ENCODE peak calls at places on chromosomes 2 and 18, in five cellular contexts. V is PC-9, A is Karpas-422, P is IMR-90, J is psoas muscle. S is an unnamed sample. For H3K27me3, the result is how much of the 10 kb centered on the place peaks cover.

GRCh38 chr18:78499586-78499985 is 480.0 kb upstream of the SALL3 start:
- DNase-seq in J (no peak), V (no peak), A (no peak), P (no peak), S (no peak)

GRCh38 chr2:76721226-76721625 is 801.0 kb downstream of the LRRTM4 start:
- DNase-seq in V (no peak), P (no peak), J (no peak), A (peak), S (no peak)

GRCh38 chr2:230738924-230739323 is 26.3 kb downstream of the CAB39 start:
- DNase-seq in A (no peak), P (no peak), J (no peak), V (no peak), S (no peak)

GRCh38 chr2:215940645-215941184 is 72.6 kb downstream of the MREG start:
- DNase-seq in P (no peak), A (no peak), V (no peak), J (no peak), S (no peak)

GRCh38 chr2:120495586-120495985 is 149.7 kb downstream of the INHBB start:
- DNase-seq in J (no peak), A (no peak), V (no peak), P (no peak), S (no peak)

GRCh38 chr2:100242891-100243670 is 79.2 kb downstream of the LONRF2 start:
- DNase-seq in J (peak), P (peak), A (peak), V (no peak), S (no peak)

GRCh38 chr18:62432176-62432575 is 90.6 kb upstream of the ZCCHC2 start:
- DNase-seq in P (no peak), V (no peak), A (no peak), J (no peak), S (no peak)

GRCh38 chr18:9082763-9083510 is 19.6 kb upstream of the NDUFV2 start:
- DNase-seq in P (no peak), J (no peak), V (no peak), A (peak), S (no peak)

GRCh38 chr2:121285077-121285449 is at the start of gene TFCP2L1:
- DNase-seq in P (no peak), J (no peak), V (no peak), A (no peak), S (no peak)

GRCh38 chr2:226703501-226703900 is 96.1 kb downstream of the IRS1 start:
- DNase-seq in J (no peak), P (no peak), A (no peak), V (no peak), S (no peak)

GRCh38 chr2:36459725-36460137 is 104.2 kb downstream of the CRIM1 start:
- DNase-seq in J (no peak), A (no peak), P (peak), V (peak), S (no peak)

GRCh38 chr2:233088598-233089345 is 28.6 kb downstream of the INPP5D start:
- DNase-seq in P (no peak), A (no peak), V (no peak), J (no peak), S (no peak)

GRCh38 chr2:158004131-158004530 is 97.5 kb upstream of the UPP2 start:
- DNase-seq in A (no peak), V (no peak), P (no peak), J (no peak), S (no peak)

GRCh38 chr2:199223791-199224190 is 233.9 kb downstream of the SATB2 start:
- DNase-seq in P (peak), V (peak), J (no peak), A (no peak), S (no peak)

GRCh38 chr2:217279130-217279529 is 419.3 kb upstream of the TNP1 start:
- DNase-seq in J (no peak), A (no peak), P (peak), V (no peak), S (no peak)

GRCh38 chr2:237662671-237663093 is 35.3 kb downstream of the LRRFIP1 start:
- DNase-seq in J (peak), V (peak), A (peak), P (peak), S (peak)

GRCh38 chr18:65227970-65228369 is 522.8 kb upstream of the CDH7 start:
- DNase-seq in V (no peak), J (no peak), A (no peak), P (no peak), S (no peak)

GRCh38 chr2:119222213-119222612 is 1.4 kb upstream of the STEAP3 start:
- DNase-seq in A (no peak), V (no peak), P (no peak), J (no peak), S (no peak)

GRCh38 chr2:60534034-60534393 is 19.4 kb downstream of the BCL11A start:
- DNase-seq in A (no peak), P (no peak), V (no peak), J (no peak), S (no peak)

GRCh38 chr2:75238670-75239330 is 39.5 kb upstream of the TACR1 start:
- DNase-seq in A (no peak), V (peak), J (no peak), P (peak), S (peak)

GRCh38 chr2:241649414-241649813 is 11.9 kb downstream of the ATG4B start:
- DNase-seq in V (no peak), P (no peak), A (no peak), J (no peak), S (no peak)

GRCh38 chr2:199111461-199111860 is 346.3 kb downstream of the SATB2 start:
- DNase-seq in V (no peak), P (no peak), A (no peak), J (no peak), S (no peak)

GRCh38 chr18:3758531-3758930 is 308.6 kb downstream of the TGIF1 start:
- DNase-seq in P (peak), J (no peak), V (peak), A (no peak), S (no peak)

DNA sequence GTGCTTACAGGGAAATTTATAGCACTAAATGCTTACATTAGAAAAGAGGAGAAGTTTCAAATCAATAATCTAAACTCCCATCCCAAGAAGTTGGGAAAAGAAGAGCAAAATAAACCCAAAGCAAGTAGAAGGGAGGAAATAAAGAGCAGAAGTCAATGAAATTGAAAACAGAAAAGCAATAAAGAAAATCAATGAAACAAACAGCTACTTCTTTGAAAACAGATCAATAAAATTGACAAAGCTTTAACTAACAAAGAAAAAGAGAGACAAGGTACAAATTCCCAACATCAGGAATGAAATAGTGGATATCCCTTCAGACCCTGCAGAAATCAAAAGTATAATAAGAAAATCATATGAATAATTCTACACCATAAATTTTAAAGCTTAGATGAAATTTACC is 25.5 kb upstream of the ONECUT2 start:
- DNase-seq in P (no peak), V (no peak), A (no peak), J (no peak), S (no peak)
- H3K27me3 ChIP-seq in P (under half), V (under half), A (under half), J (under half), S (under half)

GRCh38 chr2:169073211-169073971 is 4.0 kb downstream of the DHRS9 start:
- DNase-seq in J (no peak), V (no peak), P (no peak), A (no peak), S (no peak)

GRCh38 chr2:169071455-169071854 is 2.1 kb downstream of the DHRS9 start:
- DNase-seq in P (no peak), V (peak), J (no peak), A (no peak), S (no peak)

GRCh38 chr2:169073972-169074751 is 4.8 kb downstream of the DHRS9 start:
- DNase-seq in V (no peak), P (no peak), J (no peak), A (no peak), S (no peak)

GRCh38 chr2:169069818-169070217 is 455 bp downstream of the DHRS9 start:
- DNase-seq in A (no peak), P (no peak), J (no peak), V (no peak), S (no peak)

GRCh38 chr2:169072163-169072925 is 3.0 kb downstream of the DHRS9 start:
- DNase-seq in P (no peak), J (no peak), V (peak), A (no peak), S (no peak)
- H3K4me3 ChIP-seq in P (no peak), J (no peak), V (no peak), A (no peak), S (no peak)

GRCh38 chr2:85395912-85396475 is 14.2 kb downstream of the CAPG start:
- DNase-seq in A (no peak), J (no peak), P (no peak), V (no peak), S (no peak)

GRCh38 chr2:85398426-85399182 is 11.6 kb downstream of the CAPG start:
- DNase-seq in A (no peak), J (no peak), P (no peak), V (no peak), S (no peak)

GRCh38 chr2:85394976-85395375 is 15.2 kb downstream of the CAPG start:
- DNase-seq in J (no peak), P (no peak), A (no peak), V (no peak), S (no peak)

GRCh38 chr2:85397925-85398331 is 12.2 kb downstream of the CAPG start:
- DNase-seq in P (no peak), A (no peak), J (no peak), V (no peak), S (no peak)

DNA sequence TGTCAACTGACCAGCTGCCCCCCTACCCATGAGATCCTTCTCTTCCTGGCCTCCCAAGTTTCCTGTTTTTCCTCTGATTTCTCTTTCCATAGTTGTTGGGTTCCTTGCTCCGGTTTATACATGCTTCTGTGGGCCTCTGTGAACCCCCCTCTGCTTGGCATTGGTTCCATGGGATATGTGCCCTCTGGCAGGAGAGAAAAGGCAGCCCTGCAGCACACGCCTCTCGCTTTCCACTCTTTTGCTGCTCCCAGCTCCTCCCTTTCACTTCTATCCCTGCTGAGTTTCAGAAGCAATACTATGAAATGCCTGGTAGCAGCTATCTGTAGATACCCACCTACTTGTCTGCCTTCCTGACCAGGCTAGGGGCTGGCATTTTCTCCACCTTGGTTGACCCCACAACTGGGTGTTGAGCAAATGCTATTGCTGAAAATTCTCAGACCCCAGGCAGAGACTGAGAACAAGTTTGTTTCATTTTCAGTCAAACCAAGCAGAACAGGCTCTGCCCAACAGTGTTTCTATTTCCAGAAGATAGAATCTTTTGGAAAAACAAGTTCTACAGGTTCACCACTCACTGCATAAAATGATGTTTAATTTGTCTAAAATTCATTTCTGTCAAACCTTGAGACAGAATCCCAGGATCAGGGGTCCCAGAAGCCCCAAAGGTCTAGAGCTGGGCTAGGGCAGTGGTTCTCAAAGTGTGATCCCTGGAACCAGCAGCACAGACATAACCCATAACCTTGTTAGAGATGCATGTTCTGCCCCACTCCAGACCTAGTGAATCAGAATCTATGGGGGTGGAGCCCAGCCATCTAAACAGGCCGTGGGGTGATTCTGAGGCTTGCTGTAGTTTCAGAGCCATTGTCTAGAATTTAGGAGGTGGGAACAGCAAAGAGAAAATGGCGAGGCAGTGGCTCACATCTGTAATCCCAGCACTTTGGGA is 13.4 kb downstream of the CAPG start:
- DNase-seq in A (no peak), J (no peak), V (peak), P (no peak), S (no peak)
- H3K27ac ChIP-seq in A (no peak), J (no peak), V (peak), P (no peak), S (no peak)

GRCh38 chr2:98910349-98911125 is 25.5 kb downstream of the CRACDL start:
- DNase-seq in V (no peak), P (no peak), J (no peak), A (peak), S (no peak)
- H3K27me3 ChIP-seq in V (under half), P (under half), J (under half), A (under half), S (under half)

GRCh38 chr18:55406374-55407045 is 181.5 kb downstream of the TCF4 start:
- DNase-seq in V (no peak), P (no peak), A (no peak), J (peak), S (no peak)
- H3K4me3 ChIP-seq in V (no peak), P (peak), A (no peak), J (peak), S (peak)

GRCh38 chr2:236479814-236480213 is 89.8 kb upstream of the ACKR3 start:
- DNase-seq in V (no peak), P (no peak), J (no peak), A (no peak), S (no peak)
- H3K27ac ChIP-seq in V (no peak), P (no peak), J (no peak), A (no peak), S (no peak)

GRCh38 chr18:23683155-23683554 is 6.1 kb upstream of the LAMA3 start:
- DNase-seq in P (no peak), V (no peak), A (no peak), J (no peak), S (no peak)
- H3K27me3 ChIP-seq in P (under half), V (under half), A (under half), J (under half), S (under half)

DNA sequence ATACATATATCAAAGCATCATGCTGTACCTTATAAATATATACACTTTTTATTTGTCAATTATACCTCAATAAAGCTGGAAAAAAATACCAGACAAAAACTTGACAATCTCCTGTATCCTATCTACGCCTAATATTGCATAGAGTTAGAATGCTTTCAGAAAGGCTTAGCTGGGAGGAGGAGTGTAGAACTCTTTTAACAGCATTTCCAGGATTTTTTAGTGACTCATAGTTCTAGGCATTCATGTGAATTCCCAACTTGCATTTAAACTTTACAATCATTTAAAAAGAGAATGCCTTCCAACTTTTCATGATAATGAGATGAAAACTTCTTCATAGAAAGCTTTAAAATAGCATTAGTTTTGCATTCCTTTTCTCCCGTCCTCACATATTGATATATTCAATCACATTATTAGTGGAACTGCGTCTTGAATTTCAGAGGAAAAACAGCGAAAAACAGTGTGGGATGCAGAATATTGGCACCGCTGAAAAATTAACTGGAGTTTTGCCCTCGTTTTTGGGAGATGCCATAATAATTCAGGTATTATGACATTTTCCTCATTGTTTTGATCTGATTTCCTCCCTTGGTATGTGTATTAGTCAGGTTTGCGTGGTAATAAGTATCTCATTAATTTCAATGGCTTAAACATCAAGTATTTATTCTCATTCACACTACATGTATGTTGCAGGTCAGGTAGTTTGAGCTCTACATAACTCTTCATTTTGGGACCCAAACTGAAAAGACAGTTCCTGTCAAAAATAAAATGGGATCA is 293.1 kb upstream of the FIGN start:
- DNase-seq in A (no peak), J (no peak), V (no peak), P (no peak), S (no peak)
- H3K4me3 ChIP-seq in A (no peak), J (no peak), V (no peak), P (no peak), S (no peak)

GRCh38 chr2:10042301-10043161 is 819 bp upstream of the KLF11 start:
- DNase-seq in A (no peak), V (peak), P (peak), J (peak), S (no peak)

GRCh38 chr2:10045561-10046355 is 2.4 kb downstream of the KLF11 start:
- DNase-seq in A (no peak), V (no peak), J (peak), P (no peak), S (no peak)

GRCh38 chr2:10043256-10043905 is at the start of gene KLF11:
- DNase-seq in P (peak), A (no peak), J (peak), V (peak), S (no peak)

GRCh38 chr2:10041711-10042110 is 1.6 kb upstream of the KLF11 start:
- DNase-seq in P (no peak), J (no peak), V (no peak), A (no peak), S (no peak)

GRCh38 chr2:10043906-10044601 is 704 bp downstream of the KLF11 start:
- DNase-seq in V (peak), J (peak), P (peak), A (no peak), S (peak)
- H3K27ac ChIP-seq in V (peak), J (peak), P (no peak), A (no peak), S (no peak)

GRCh38 chr18:26555804-26556553 is 7.6 kb upstream of the KCTD1 start:
- DNase-seq in J (no peak), A (no peak), P (no peak), V (no peak), S (no peak)
- H3K27me3 ChIP-seq in J (under half), A (under half), P (under half), V (under half), S (under half)